ENCODE peak calls at places on chromosome 5, in ten cellular contexts. B is transverse colon, H is K562, G is cardiac muscle cell, Y is PC-9, P is mucosa of descending colon, X is right lobe of liver, K is GM13976, L is RWPE1, V is AG04449. J is an unnamed sample.

GRCh38 chr5:90657030-90657429 is 98.4 kb downstream of the ADGRV1 start:
- DNase-seq in B (no peak), H (no peak), G (no peak), Y (no peak), P (no peak), X (no peak), K (no peak), L (no peak), V (no peak), J (no peak)

GRCh38 chr5:16064135-16064893 is 115.3 kb downstream of the MARCHF11 start:
- DNase-seq in B (no peak), H (no peak), G (peak), Y (no peak), P (no peak), X (no peak), K (no peak), L (no peak), V (no peak), J (no peak)

GRCh38 chr5:110386782-110387181 is 339.7 kb downstream of the TMEM232 start:
- DNase-seq in B (no peak), H (no peak), G (no peak), Y (peak), P (no peak), X (no peak), K (no peak), L (no peak), V (peak), J (no peak)

GRCh38 chr5:178561746-178562264 is 28.4 kb downstream of the COL23A1 start:
- DNase-seq in B (no peak), H (no peak), G (no peak), Y (no peak), P (no peak), X (no peak), K (no peak), L (no peak), V (no peak), J (no peak)

GRCh38 chr5:72441094-72441723 is 66.0 kb downstream of the ZNF366 start:
- DNase-seq in B (no peak), H (no peak), G (no peak), Y (no peak), P (no peak), X (no peak), K (no peak), L (no peak), V (no peak), J (no peak)

GRCh38 chr5:67576112-67576511 is 379.5 kb upstream of the CD180 start:
- DNase-seq in B (no peak), H (no peak), G (no peak), Y (no peak), P (no peak), X (no peak), K (no peak), L (no peak), V (no peak), J (no peak)

GRCh38 chr5:154466147-154466546 is 11.9 kb downstream of the HAND1 start:
- DNase-seq in B (no peak), H (no peak), G (no peak), Y (no peak), P (no peak), X (no peak), K (no peak), L (no peak), V (no peak), J (no peak)

GRCh38 chr5:20556364-20556763 is 568.4 kb upstream of the CDH18 start:
- DNase-seq in B (no peak), H (no peak), G (no peak), Y (no peak), P (no peak), X (no peak), K (no peak), L (peak), V (no peak), J (no peak)

GRCh38 chr5:100901851-100902341 is 1.2 kb downstream of the ST8SIA4 start:
- DNase-seq in B (peak), H (peak), G (peak), Y (no peak), P (peak), X (peak), K (peak), L (no peak), V (no peak), J (no peak)

GRCh38 chr5:36060516-36060885 is 6.2 kb downstream of the UGT3A2 start:
- DNase-seq in B (no peak), H (peak), G (no peak), Y (no peak), P (no peak), X (no peak), K (no peak), L (no peak), V (no peak), J (no peak)

GRCh38 chr5:123094919-123095693 is 6.1 kb downstream of the PRDM6 start:
- DNase-seq in B (no peak), H (no peak), G (peak), Y (no peak), P (no peak), X (no peak), K (peak), L (no peak), V (no peak), J (no peak)

GRCh38 chr5:91110709-91111108 is 272.4 kb downstream of the ARRDC3 start:
- DNase-seq in B (no peak), H (no peak), G (no peak), Y (no peak), P (no peak), X (no peak), K (no peak), L (no peak), V (peak), J (no peak)

GRCh38 chr5:34804398-34804797 is 34.6 kb upstream of the TTC23L start:
- DNase-seq in B (no peak), H (no peak), G (no peak), Y (no peak), P (no peak), X (no peak), K (no peak), L (no peak), V (no peak), J (no peak)

GRCh38 chr5:14407746-14408175 is 173.8 kb upstream of the OTULINL start:
- DNase-seq in B (no peak), H (no peak), G (no peak), Y (no peak), P (no peak), X (no peak), K (no peak), L (no peak), V (no peak), J (no peak)

GRCh38 chr5:167565555-167565954 is 725.9 kb upstream of the WWC1 start:
- DNase-seq in B (no peak), H (no peak), G (no peak), Y (no peak), P (no peak), X (no peak), K (peak), L (peak), V (no peak), J (no peak)

GRCh38 chr5:132669455-132669820 is 4.4 kb upstream of the IL4 start:
- DNase-seq in B (no peak), H (no peak), G (no peak), Y (no peak), P (no peak), X (no peak), K (no peak), L (no peak), V (no peak), J (no peak)

GRCh38 chr5:151483647-151484046 is 36.2 kb downstream of the SLC36A1 start:
- DNase-seq in B (no peak), H (no peak), G (no peak), Y (no peak), P (no peak), X (no peak), K (no peak), L (no peak), V (no peak), J (no peak)

GRCh38 chr5:67636850-67637524 is 440.4 kb upstream of the CD180 start:
- DNase-seq in B (no peak), H (no peak), G (no peak), Y (no peak), P (no peak), X (no peak), K (no peak), L (no peak), V (no peak), J (no peak)

GRCh38 chr5:132019857-132020555 is 8.5 kb upstream of the ACSL6 start:
- DNase-seq in B (peak), H (no peak), G (no peak), Y (no peak), P (peak), X (no peak), K (peak), L (no peak), V (no peak), J (no peak)

GRCh38 chr5:52342361-52342760 is 445.4 kb upstream of the ITGA1 start:
- DNase-seq in B (no peak), H (no peak), G (no peak), Y (no peak), P (no peak), X (no peak), K (no peak), L (no peak), V (no peak), J (no peak)
- TF ChIP-seq CTCF in B (no peak), H (no peak), G (no peak), Y (no peak), P (no peak), X (no peak), K (no peak), L (no peak), V (no peak), J (no peak)

GRCh38 chr5:7615566-7616061 is 219.7 kb downstream of the ADCY2 start:
- DNase-seq in B (no peak), H (no peak), G (no peak), Y (no peak), P (no peak), X (no peak), K (no peak), L (no peak), V (no peak), J (no peak)
- TF ChIP-seq CTCF in B (no peak), H (no peak), G (no peak), Y (no peak), P (no peak), X (no peak), K (no peak), L (no peak), V (no peak), J (no peak)

DNA sequence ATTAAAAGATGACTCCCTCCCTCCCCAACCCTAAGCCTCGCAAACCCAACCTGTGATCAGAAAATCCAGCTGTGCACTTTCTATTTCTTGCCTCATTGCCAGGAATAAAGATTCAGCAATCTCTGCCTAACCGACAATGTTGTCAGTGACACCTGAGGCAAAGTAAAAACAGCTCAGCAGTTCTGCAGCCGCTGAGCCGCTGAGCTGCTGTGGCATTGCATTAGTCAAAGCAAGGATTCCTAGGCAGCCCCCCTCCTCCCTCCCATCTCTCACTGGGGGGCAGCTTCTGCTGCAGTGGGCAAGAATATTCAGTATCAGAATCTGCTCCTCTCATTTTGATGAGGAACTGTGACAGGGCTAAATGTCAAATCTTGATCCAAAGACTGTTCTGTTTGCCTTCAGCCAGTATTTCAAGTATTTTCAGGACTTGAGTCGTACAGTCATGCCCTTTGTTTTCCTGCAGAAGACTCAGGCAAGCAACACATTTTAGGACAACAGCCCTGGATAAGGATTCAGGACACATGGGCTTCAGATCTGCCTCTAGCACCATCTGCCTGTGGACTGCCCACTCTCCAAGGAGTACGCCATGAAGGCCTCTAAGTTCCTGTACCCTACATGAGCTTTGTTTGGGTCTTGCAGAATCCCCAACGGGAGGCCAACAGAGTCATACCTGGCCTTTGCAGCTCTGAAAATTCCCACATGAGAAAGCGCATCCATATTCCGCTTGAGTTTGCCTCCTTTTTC is 41.1 kb upstream of the DAP start:
- DNase-seq in B (no peak), H (peak), G (peak), Y (peak), P (no peak), X (no peak), K (no peak), L (no peak), V (no peak), J (no peak)
- TF ChIP-seq CTCF in B (no peak), H (peak), G (peak), Y (no peak), P (no peak), X (no peak), K (no peak), L (no peak), V (no peak), J (no peak)

GRCh38 chr5:106699198-106699597 is 971.5 kb downstream of the EFNA5 start:
- DNase-seq in B (no peak), H (no peak), G (peak), Y (no peak), P (no peak), X (no peak), K (no peak), L (no peak), V (no peak), J (peak)
- TF ChIP-seq CTCF in B (no peak), H (no peak), G (no peak), Y (no peak), P (no peak), X (no peak), K (no peak), L (no peak), V (no peak), J (peak)

GRCh38 chr5:177493795-177494355 is 3.5 kb downstream of the PDLIM7 start:
- DNase-seq in B (no peak), H (no peak), G (no peak), Y (no peak), P (no peak), X (no peak), K (no peak), L (no peak), V (no peak), J (no peak)

GRCh38 chr5:177495243-177496060 is 2.0 kb downstream of the PDLIM7 start:
- DNase-seq in B (peak), H (peak), G (peak), Y (peak), P (no peak), X (no peak), K (no peak), L (no peak), V (peak), J (peak)

GRCh38 chr5:177496111-177497010 is 1.0 kb downstream of the PDLIM7 start:
- DNase-seq in B (peak), H (peak), G (peak), Y (peak), P (peak), X (peak), K (peak), L (peak), V (peak), J (peak)

GRCh38 chr5:177492841-177493240 is 4.6 kb downstream of the PDLIM7 start:
- DNase-seq in B (no peak), H (no peak), G (no peak), Y (no peak), P (no peak), X (no peak), K (no peak), L (no peak), V (no peak), J (no peak)

GRCh38 chr5:177494356-177495195 is 2.8 kb downstream of the PDLIM7 start:
- DNase-seq in B (peak), H (peak), G (peak), Y (peak), P (no peak), X (no peak), K (no peak), L (peak), V (no peak), J (no peak)
- TF ChIP-seq CTCF in B (no peak), H (no peak), G (peak), Y (peak), P (no peak), X (no peak), K (no peak), L (no peak), V (peak), J (no peak)

DNA sequence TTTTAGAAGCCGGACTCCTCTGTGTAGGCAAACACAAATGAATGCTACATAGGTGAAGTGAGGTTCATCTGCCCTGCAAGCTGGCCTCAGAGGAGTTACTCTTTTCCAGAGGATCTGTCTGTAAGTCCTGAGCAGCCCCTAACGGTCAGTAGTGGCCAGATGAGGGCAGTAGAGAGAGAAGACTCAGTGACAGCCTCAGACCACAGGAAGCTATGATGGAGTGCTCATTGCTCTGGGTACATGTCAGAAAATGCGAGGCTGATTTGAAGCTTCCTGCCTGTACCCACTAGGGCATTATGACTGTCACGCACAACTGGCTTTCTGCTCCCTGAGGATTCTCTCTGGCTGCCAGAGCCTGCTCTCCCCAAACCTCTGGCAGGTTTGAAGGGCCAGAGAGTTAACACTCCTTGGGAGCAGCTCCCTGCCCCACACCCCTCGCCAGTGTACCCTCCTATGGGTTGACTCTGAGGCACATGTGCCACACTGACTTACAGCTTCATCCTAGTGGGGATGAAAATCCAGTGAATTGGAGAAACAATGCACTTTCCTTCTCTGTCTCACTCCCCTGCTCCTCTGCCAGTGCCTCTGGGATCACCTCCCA is 141.5 kb downstream of the GABRG2 start:
- DNase-seq in B (peak), H (peak), G (peak), Y (no peak), P (peak), X (no peak), K (peak), L (peak), V (no peak), J (peak)
- TF ChIP-seq CTCF in B (peak), H (no peak), G (no peak), Y (peak), P (peak), X (peak), K (peak), L (no peak), V (no peak), J (peak)

GRCh38 chr5:56281489-56282163 is 48.5 kb upstream of the ANKRD55 start:
- DNase-seq in B (no peak), H (no peak), G (no peak), Y (no peak), P (no peak), X (no peak), K (no peak), L (no peak), V (no peak), J (no peak)
- TF ChIP-seq CTCF in B (no peak), H (no peak), G (no peak), Y (no peak), P (no peak), X (no peak), K (no peak), L (no peak), V (no peak), J (no peak)